ENCODE peak calls at places on chromosomes 13 and 19, in eight cellular contexts. One of them, this sample, is unnamed. For H3K4me1 and H3K9me3, the result is how much of the 10 kb centered on the place peaks cover.

GRCh38 chr13:113952151-113952982 is 21.5 kb downstream of the C13orf46 start:
- DNase-seq in small intestine: no peak
- DNase-seq in Peyer's patch: no peak
- DNase-seq in right lobe of liver: peak
- DNase-seq in BE2C: peak
- DNase-seq in tibial nerve: no peak
- DNase-seq in fibroblast of lung: no peak
- DNase-seq in neural progenitor cell: no peak
- DNase-seq in this sample: peak

GRCh38 chr19:12672744-12673143 is 6.1 kb downstream of the WDR83 start:
- DNase-seq in fibroblast of lung: no peak
- DNase-seq in small intestine: no peak
- DNase-seq in right lobe of liver: no peak
- DNase-seq in neural progenitor cell: no peak
- DNase-seq in Peyer's patch: no peak
- DNase-seq in BE2C: no peak
- DNase-seq in tibial nerve: no peak
- DNase-seq in this sample: no peak

GRCh38 chr13:111919286-111919685 is 147.7 kb upstream of the SOX1 start:
- DNase-seq in tibial nerve: no peak
- DNase-seq in small intestine: no peak
- DNase-seq in neural progenitor cell: no peak
- DNase-seq in right lobe of liver: no peak
- DNase-seq in Peyer's patch: no peak
- DNase-seq in fibroblast of lung: no peak
- DNase-seq in BE2C: no peak
- DNase-seq in this sample: no peak

GRCh38 chr19:49133621-49134454 is 14.5 kb downstream of the PPFIA3 start:
- DNase-seq in small intestine: peak
- DNase-seq in Peyer's patch: peak
- DNase-seq in BE2C: no peak
- DNase-seq in fibroblast of lung: peak
- DNase-seq in neural progenitor cell: peak
- DNase-seq in tibial nerve: no peak
- DNase-seq in right lobe of liver: peak
- DNase-seq in this sample: peak

GRCh38 chr19:42626181-42626580 is 31.5 kb upstream of the CEACAM8 start:
- DNase-seq in tibial nerve: no peak
- DNase-seq in right lobe of liver: peak
- DNase-seq in fibroblast of lung: no peak
- DNase-seq in Peyer's patch: no peak
- DNase-seq in small intestine: no peak
- DNase-seq in neural progenitor cell: no peak
- DNase-seq in BE2C: no peak
- DNase-seq in this sample: no peak

GRCh38 chr13:24192811-24193162 is 32.3 kb downstream of the SPATA13 start:
- DNase-seq in fibroblast of lung: no peak
- DNase-seq in right lobe of liver: no peak
- DNase-seq in neural progenitor cell: no peak
- DNase-seq in small intestine: no peak
- DNase-seq in BE2C: no peak
- DNase-seq in Peyer's patch: no peak
- DNase-seq in tibial nerve: no peak
- DNase-seq in this sample: no peak

GRCh38 chr13:93169980-93170379 is 56.6 kb upstream of the GPC6 start:
- DNase-seq in small intestine: no peak
- DNase-seq in neural progenitor cell: no peak
- DNase-seq in tibial nerve: no peak
- DNase-seq in Peyer's patch: no peak
- DNase-seq in fibroblast of lung: peak
- DNase-seq in right lobe of liver: no peak
- DNase-seq in BE2C: no peak
- DNase-seq in this sample: no peak

GRCh38 chr13:76822691-76823267 is 63.4 kb downstream of the KCTD12 start:
- DNase-seq in right lobe of liver: no peak
- DNase-seq in fibroblast of lung: peak
- DNase-seq in BE2C: no peak
- DNase-seq in tibial nerve: no peak
- DNase-seq in Peyer's patch: no peak
- DNase-seq in neural progenitor cell: no peak
- DNase-seq in small intestine: peak
- DNase-seq in this sample: no peak

GRCh38 chr19:11611730-11612129 is 14.4 kb downstream of the ZNF627 start:
- DNase-seq in fibroblast of lung: no peak
- DNase-seq in Peyer's patch: no peak
- DNase-seq in neural progenitor cell: no peak
- DNase-seq in tibial nerve: no peak
- DNase-seq in right lobe of liver: no peak
- DNase-seq in BE2C: no peak
- DNase-seq in small intestine: no peak
- DNase-seq in this sample: no peak

GRCh38 chr13:54592201-54592600 is 1563.6 kb downstream of the OLFM4 start:
- DNase-seq in right lobe of liver: no peak
- DNase-seq in BE2C: no peak
- DNase-seq in small intestine: no peak
- DNase-seq in fibroblast of lung: no peak
- DNase-seq in neural progenitor cell: no peak
- DNase-seq in tibial nerve: no peak
- DNase-seq in Peyer's patch: no peak
- DNase-seq in this sample: no peak

GRCh38 chr13:43537124-43537523 is 249.6 kb downstream of the ENOX1 start:
- DNase-seq in BE2C: peak
- DNase-seq in neural progenitor cell: no peak
- DNase-seq in small intestine: no peak
- DNase-seq in tibial nerve: no peak
- DNase-seq in fibroblast of lung: peak
- DNase-seq in right lobe of liver: no peak
- DNase-seq in Peyer's patch: no peak
- DNase-seq in this sample: no peak

GRCh38 chr19:18967358-18968146 is 26.5 kb upstream of the HOMER3 start:
- DNase-seq in neural progenitor cell: no peak
- DNase-seq in tibial nerve: peak
- DNase-seq in BE2C: no peak
- DNase-seq in right lobe of liver: peak
- DNase-seq in Peyer's patch: no peak
- DNase-seq in small intestine: no peak
- DNase-seq in fibroblast of lung: peak
- DNase-seq in this sample: no peak

GRCh38 chr13:94433055-94433947 is 46.2 kb downstream of the DCT start:
- DNase-seq in neural progenitor cell: peak
- DNase-seq in Peyer's patch: no peak
- DNase-seq in fibroblast of lung: no peak
- DNase-seq in small intestine: peak
- DNase-seq in right lobe of liver: no peak
- DNase-seq in BE2C: no peak
- DNase-seq in tibial nerve: no peak
- DNase-seq in this sample: no peak

GRCh38 chr19:33520844-33521479 is 629 bp downstream of the PEPD start:
- DNase-seq in fibroblast of lung: no peak
- DNase-seq in neural progenitor cell: peak
- DNase-seq in Peyer's patch: no peak
- DNase-seq in small intestine: peak
- DNase-seq in tibial nerve: no peak
- DNase-seq in right lobe of liver: peak
- DNase-seq in BE2C: no peak
- DNase-seq in this sample: no peak

GRCh38 chr13:96958286-96958891 is 35.9 kb downstream of the OXGR1 start:
- DNase-seq in Peyer's patch: no peak
- DNase-seq in fibroblast of lung: peak
- DNase-seq in neural progenitor cell: peak
- DNase-seq in tibial nerve: no peak
- DNase-seq in right lobe of liver: no peak
- DNase-seq in small intestine: peak
- DNase-seq in BE2C: peak
- DNase-seq in this sample: peak

GRCh38 chr13:48562296-48563066 is 29.6 kb upstream of the RCBTB2 start:
- DNase-seq in Peyer's patch: peak
- DNase-seq in tibial nerve: no peak
- DNase-seq in right lobe of liver: no peak
- DNase-seq in small intestine: peak
- DNase-seq in fibroblast of lung: no peak
- DNase-seq in BE2C: no peak
- DNase-seq in neural progenitor cell: no peak
- DNase-seq in this sample: no peak

GRCh38 chr19:50460161-50460765 is 16.0 kb upstream of the EMC10 start:
- DNase-seq in BE2C: no peak
- DNase-seq in neural progenitor cell: no peak
- DNase-seq in fibroblast of lung: peak
- DNase-seq in Peyer's patch: peak
- DNase-seq in small intestine: no peak
- DNase-seq in tibial nerve: no peak
- DNase-seq in right lobe of liver: no peak
- DNase-seq in this sample: no peak

GRCh38 chr13:110274687-110275086 is 32.3 kb downstream of the COL4A1 start:
- DNase-seq in Peyer's patch: no peak
- DNase-seq in fibroblast of lung: no peak
- DNase-seq in tibial nerve: no peak
- DNase-seq in BE2C: no peak
- DNase-seq in right lobe of liver: no peak
- DNase-seq in small intestine: no peak
- DNase-seq in neural progenitor cell: peak
- DNase-seq in this sample: no peak

GRCh38 chr13:105565328-105565727 is 970.1 kb downstream of the EFNB2 start:
- DNase-seq in tibial nerve: no peak
- DNase-seq in BE2C: no peak
- DNase-seq in right lobe of liver: no peak
- DNase-seq in neural progenitor cell: no peak
- DNase-seq in fibroblast of lung: peak
- DNase-seq in small intestine: no peak
- DNase-seq in Peyer's patch: no peak
- DNase-seq in this sample: no peak

GRCh38 chr19:47142779-47143178 is 12.1 kb downstream of the SAE1 start:
- DNase-seq in fibroblast of lung: no peak
- DNase-seq in neural progenitor cell: no peak
- DNase-seq in tibial nerve: no peak
- DNase-seq in right lobe of liver: no peak
- DNase-seq in BE2C: no peak
- DNase-seq in Peyer's patch: no peak
- DNase-seq in small intestine: no peak
- DNase-seq in this sample: no peak

GRCh38 chr19:45097776-45098520 is 5.0 kb downstream of the PPP1R37 start:
- DNase-seq in Peyer's patch: no peak
- DNase-seq in small intestine: peak
- DNase-seq in tibial nerve: no peak
- DNase-seq in fibroblast of lung: peak
- DNase-seq in neural progenitor cell: no peak
- DNase-seq in right lobe of liver: no peak
- DNase-seq in BE2C: peak
- DNase-seq in this sample: peak

GRCh38 chr13:79915386-79915785 is 425.5 kb downstream of the SPRY2 start:
- DNase-seq in Peyer's patch: no peak
- DNase-seq in tibial nerve: no peak
- DNase-seq in neural progenitor cell: no peak
- DNase-seq in fibroblast of lung: no peak
- DNase-seq in right lobe of liver: no peak
- DNase-seq in small intestine: peak
- DNase-seq in BE2C: peak
- DNase-seq in this sample: no peak

GRCh38 chr19:10517361-10517759 is at the start of gene S1PR5:
- DNase-seq in tibial nerve: no peak
- DNase-seq in Peyer's patch: no peak
- DNase-seq in small intestine: no peak
- DNase-seq in neural progenitor cell: peak
- DNase-seq in BE2C: peak
- DNase-seq in right lobe of liver: no peak
- DNase-seq in fibroblast of lung: no peak
- DNase-seq in this sample: peak

GRCh38 chr13:75145926-75146325 is 336.0 kb downstream of the TBC1D4 start:
- DNase-seq in right lobe of liver: no peak
- DNase-seq in Peyer's patch: no peak
- DNase-seq in fibroblast of lung: peak
- DNase-seq in tibial nerve: no peak
- DNase-seq in BE2C: no peak
- DNase-seq in neural progenitor cell: no peak
- DNase-seq in small intestine: no peak
- DNase-seq in this sample: no peak

GRCh38 chr13:61760102-61760501 is 344.5 kb upstream of the PCDH20 start:
- DNase-seq in tibial nerve: no peak
- DNase-seq in small intestine: no peak
- DNase-seq in neural progenitor cell: no peak
- DNase-seq in BE2C: no peak
- DNase-seq in Peyer's patch: no peak
- DNase-seq in fibroblast of lung: no peak
- DNase-seq in right lobe of liver: no peak
- DNase-seq in this sample: no peak
- H3K4me1 ChIP-seq in tibial nerve: under half
- H3K4me1 ChIP-seq in small intestine: under half
- H3K4me1 ChIP-seq in neural progenitor cell: under half
- H3K4me1 ChIP-seq in BE2C: under half
- H3K4me1 ChIP-seq in Peyer's patch: under half
- H3K4me1 ChIP-seq in fibroblast of lung: under half
- H3K4me1 ChIP-seq in right lobe of liver: under half
- H3K4me1 ChIP-seq in this sample: under half

GRCh38 chr19:51901860-51902259 is 3.0 kb downstream of the ZNF649 start:
- DNase-seq in small intestine: no peak
- DNase-seq in right lobe of liver: no peak
- DNase-seq in tibial nerve: no peak
- DNase-seq in fibroblast of lung: no peak
- DNase-seq in Peyer's patch: no peak
- DNase-seq in neural progenitor cell: no peak
- DNase-seq in BE2C: no peak
- DNase-seq in this sample: no peak
- H3K9me3 ChIP-seq in small intestine: under half
- H3K9me3 ChIP-seq in right lobe of liver: under half
- H3K9me3 ChIP-seq in tibial nerve: under half
- H3K9me3 ChIP-seq in fibroblast of lung: under half
- H3K9me3 ChIP-seq in Peyer's patch: half or more
- H3K9me3 ChIP-seq in neural progenitor cell: under half
- H3K9me3 ChIP-seq in BE2C: under half
- H3K9me3 ChIP-seq in this sample: under half

GRCh38 chr13:46086421-46086922 is 18.4 kb downstream of the CPB2 start:
- DNase-seq in fibroblast of lung: no peak
- DNase-seq in right lobe of liver: no peak
- DNase-seq in small intestine: no peak
- DNase-seq in neural progenitor cell: no peak
- DNase-seq in Peyer's patch: no peak
- DNase-seq in tibial nerve: no peak
- DNase-seq in BE2C: no peak
- DNase-seq in this sample: no peak
- H3K4me1 ChIP-seq in fibroblast of lung: under half
- H3K4me1 ChIP-seq in right lobe of liver: under half
- H3K4me1 ChIP-seq in small intestine: under half
- H3K4me1 ChIP-seq in neural progenitor cell: under half
- H3K4me1 ChIP-seq in Peyer's patch: under half
- H3K4me1 ChIP-seq in tibial nerve: under half
- H3K4me1 ChIP-seq in BE2C: under half
- H3K4me1 ChIP-seq in this sample: under half

DNA sequence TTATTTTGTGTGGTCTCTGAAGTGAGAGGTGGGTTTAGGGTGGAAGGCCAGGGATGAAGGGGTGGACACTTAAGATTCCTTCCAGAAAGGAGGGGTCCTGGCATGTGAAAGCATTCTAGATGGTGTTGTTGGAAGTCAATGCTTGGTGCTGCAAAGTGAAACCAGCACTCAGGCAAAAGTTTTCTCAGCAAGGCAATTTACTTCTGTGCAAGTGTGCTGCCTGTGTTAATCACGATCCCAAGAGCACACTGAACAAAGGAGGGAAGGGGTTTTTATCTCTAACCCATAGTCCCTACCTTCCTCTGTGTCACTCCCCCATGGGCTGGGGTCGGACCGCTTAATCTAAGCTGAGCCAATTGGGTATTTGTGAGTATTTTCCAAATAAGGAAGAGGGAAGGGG is 1.3 kb downstream of the ZNF134 start:
- DNase-seq in small intestine: no peak
- DNase-seq in BE2C: no peak
- DNase-seq in Peyer's patch: no peak
- DNase-seq in right lobe of liver: no peak
- DNase-seq in tibial nerve: no peak
- DNase-seq in fibroblast of lung: no peak
- DNase-seq in neural progenitor cell: no peak
- DNase-seq in this sample: no peak
- H3K9me3 ChIP-seq in small intestine: under half
- H3K9me3 ChIP-seq in BE2C: under half
- H3K9me3 ChIP-seq in Peyer's patch: half or more
- H3K9me3 ChIP-seq in right lobe of liver: under half
- H3K9me3 ChIP-seq in tibial nerve: half or more
- H3K9me3 ChIP-seq in fibroblast of lung: under half
- H3K9me3 ChIP-seq in neural progenitor cell: under half
- H3K9me3 ChIP-seq in this sample: under half

This sample was measured in pancreas.